ENCODE peak calls at places on chromosomes 3 and 15, in ten cellular contexts. O is H1, E is spleen, R is IMR-90, H is HCT116, B is body of pancreas, A is tibial nerve, T is fibroblast of lung, P is transverse colon, Y is heart left ventricle. N is an unnamed sample.

GRCh38 chr3:64342940-64343691 is 117.8 kb upstream of the PRICKLE2 start:
- DNase-seq in O (no peak), E (no peak), R (peak; percentile 92), H (no peak), B (no peak), A (no peak), T (peak; percentile 97), P (no peak), Y (no peak), N (peak; percentile 87)

GRCh38 chr3:112730210-112730609 is 89.3 kb upstream of the CCDC80 start:
- DNase-seq in O (no peak), E (no peak), R (peak; percentile 9), H (no peak), B (no peak), A (no peak), T (peak; percentile 24), P (no peak), Y (no peak), N (no peak)

GRCh38 chr15:57259511-57260143 is 116.7 kb upstream of the CGNL1 start:
- DNase-seq in O (peak; percentile 61), E (no peak), R (no peak), H (no peak), B (no peak), A (no peak), T (no peak), P (peak; percentile 29), Y (no peak), N (no peak)

GRCh38 chr3:137468446-137468845 is 295.7 kb upstream of the SOX14 start:
- DNase-seq in O (no peak), E (no peak), R (no peak), H (no peak), B (no peak), A (no peak), T (no peak), P (no peak), Y (no peak), N (no peak)

GRCh38 chr3:42649783-42650182 is 3.7 kb upstream of the ZBTB47 start:
- DNase-seq in O (no peak), E (no peak), R (no peak), H (no peak), B (no peak), A (no peak), T (no peak), P (no peak), Y (no peak), N (no peak)

GRCh38 chr3:40877651-40878463 is 321.4 kb upstream of the CTNNB1 start:
- DNase-seq in O (no peak), E (no peak), R (no peak), H (no peak), B (peak; percentile 80), A (peak; percentile 61), T (peak; percentile 71), P (peak; percentile 12), Y (peak; percentile 77), N (peak; percentile 92)

GRCh38 chr3:71659758-71660666 is 65.2 kb downstream of the EIF4E3 start:
- DNase-seq in O (no peak), E (no peak), R (peak; percentile 28), H (no peak), B (peak; percentile 57), A (no peak), T (peak; percentile 31), P (no peak), Y (no peak), N (no peak)

GRCh38 chr3:35635407-35635806 is 3.9 kb upstream of the ARPP21 start:
- DNase-seq in O (no peak), E (no peak), R (no peak), H (no peak), B (no peak), A (no peak), T (no peak), P (no peak), Y (no peak), N (no peak)

GRCh38 chr15:64067564-64068030 is 21.3 kb upstream of the DAPK2 start:
- DNase-seq in O (peak; percentile 93), E (peak; percentile 76), R (peak; percentile 44), H (no peak), B (peak; percentile 80), A (peak; percentile 81), T (peak; percentile 59), P (peak; percentile 73), Y (peak; percentile 57), N (peak; percentile 75)

GRCh38 chr15:66770518-66771350 is 68.7 kb downstream of the SMAD6 start:
- DNase-seq in O (no peak), E (peak; percentile 28), R (no peak), H (no peak), B (no peak), A (no peak), T (no peak), P (peak; percentile 36), Y (no peak), N (no peak)

GRCh38 chr3:120572027-120572426 is 24.1 kb upstream of the NDUFB4 start:
- DNase-seq in O (no peak), E (no peak), R (no peak), H (no peak), B (no peak), A (no peak), T (no peak), P (no peak), Y (no peak), N (no peak)

GRCh38 chr15:78249131-78249530 is 14.8 kb upstream of the ACSBG1 start:
- DNase-seq in O (no peak), E (no peak), R (no peak), H (no peak), B (no peak), A (no peak), T (no peak), P (no peak), Y (no peak), N (no peak)

GRCh38 chr3:152455989-152456388 is 187.3 kb downstream of the MBNL1 start:
- DNase-seq in O (no peak), E (no peak), R (no peak), H (no peak), B (no peak), A (no peak), T (no peak), P (no peak), Y (no peak), N (no peak)
- H3K27ac ChIP-seq in O (no peak overlapping the region), E (no peak overlapping the region), R (no peak overlapping the region), H (no peak overlapping the region), B (no peak overlapping the region), A (no peak overlapping the region), T (no peak overlapping the region), P (no peak overlapping the region), Y (no peak overlapping the region), N (no peak overlapping the region)

GRCh38 chr15:71252036-71252898 is 137.0 kb downstream of the THSD4 start:
- DNase-seq in O (no peak), E (no peak), R (peak; percentile 56), H (peak; percentile 83), B (no peak), A (no peak), T (no peak), P (no peak), Y (no peak), N (no peak)
- TF ChIP-seq CTCF in O (no peak), E (no peak), R (no peak), H (no peak), B (no peak), A (no peak), T (no peak), P (no peak), Y (no peak), N (no peak)

DNA sequence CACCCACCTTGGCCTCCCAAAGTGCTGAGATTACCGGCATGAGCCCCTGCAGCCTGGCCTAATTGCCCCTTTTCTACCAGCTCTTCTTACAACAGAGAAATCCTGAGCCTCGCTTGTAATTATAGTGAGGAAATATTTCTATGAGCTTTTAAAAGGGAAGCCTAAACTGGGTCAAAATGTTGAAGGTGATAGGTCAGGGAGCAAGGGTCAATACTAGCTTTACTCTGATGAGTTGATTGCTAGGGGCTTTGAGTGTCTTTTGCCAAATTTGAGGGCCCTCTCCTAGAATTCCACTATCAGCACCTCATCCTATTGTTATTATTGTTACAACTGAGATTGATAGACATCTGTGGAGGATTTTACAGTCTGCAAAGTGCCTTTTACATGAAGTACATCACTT is 62.4 kb upstream of the PIAS1 start:
- DNase-seq in O (no peak), E (no peak), R (no peak), H (no peak), B (no peak), A (no peak), T (no peak), P (no peak), Y (no peak), N (no peak)
- H3K27me3 ChIP-seq in O (no peaks in the 10 kb centered on the region), E (no peaks in the 10 kb centered on the region), R (peaks cover 26% of the 10 kb centered on the region), H (peaks cover 12% of the 10 kb centered on the region), B (no peaks in the 10 kb centered on the region), A (no peaks in the 10 kb centered on the region), T (peaks cover 16% of the 10 kb centered on the region), P (no peaks in the 10 kb centered on the region), Y (no peaks in the 10 kb centered on the region), N (no peaks in the 10 kb centered on the region)

GRCh38 chr3:45943207-45943846 is at the start of gene CXCR6:
- DNase-seq in O (no peak), E (no peak), R (peak; percentile 33), H (no peak), B (no peak), A (no peak), T (no peak), P (peak; percentile 19), Y (no peak), N (no peak)

GRCh38 chr3:45946875-45947274 is 3.6 kb downstream of the CXCR6 start:
- DNase-seq in O (no peak), E (no peak), R (no peak), H (no peak), B (no peak), A (no peak), T (no peak), P (no peak), Y (no peak), N (no peak)

GRCh38 chr3:45947361-45947760 is 4.1 kb downstream of the CXCR6 start:
- DNase-seq in O (no peak), E (no peak), R (peak; percentile 61), H (no peak), B (no peak), A (no peak), T (no peak), P (no peak), Y (no peak), N (no peak)

GRCh38 chr3:45946307-45946706 is 3.0 kb downstream of the CXCR6 start:
- DNase-seq in O (no peak), E (no peak), R (no peak), H (no peak), B (no peak), A (no peak), T (no peak), P (no peak), Y (no peak), N (no peak)

DNA sequence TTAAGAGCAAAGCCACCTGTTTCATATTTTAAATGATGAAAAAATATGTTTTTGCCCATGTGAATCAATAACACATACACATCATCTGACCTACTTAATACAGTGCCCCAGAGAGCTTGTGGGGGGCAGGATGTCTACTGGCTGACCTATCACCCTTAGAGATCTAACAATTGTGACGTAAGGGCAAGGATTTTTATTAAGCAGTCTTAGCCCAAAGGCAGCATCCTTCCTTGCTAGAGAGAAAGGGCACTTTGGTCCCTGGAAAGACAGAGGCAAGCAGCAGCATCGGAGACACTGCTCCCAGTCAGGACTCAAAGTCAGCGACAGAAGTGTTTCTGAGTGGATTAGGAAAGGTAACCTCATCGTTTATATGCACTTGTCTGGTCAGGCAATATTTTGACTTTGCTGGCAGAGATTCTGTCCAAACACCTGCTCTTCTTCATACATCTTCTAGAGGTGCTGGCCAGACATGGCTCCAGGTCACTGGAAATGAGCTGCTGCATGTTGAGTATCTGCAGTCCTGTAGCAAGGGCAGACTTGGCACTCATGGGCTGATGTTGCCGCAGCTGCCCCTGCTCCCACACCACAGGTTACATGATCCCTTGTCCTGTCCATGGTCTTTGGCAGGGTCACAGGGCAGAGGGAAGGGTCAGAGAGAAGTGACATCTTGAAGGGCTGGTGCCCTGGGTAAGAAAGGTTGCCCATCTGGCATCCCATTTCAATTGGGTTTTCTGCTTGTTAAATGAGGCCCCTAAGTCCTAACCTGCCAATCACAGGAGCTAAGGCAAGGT is 1.8 kb downstream of the CXCR6 start:
- DNase-seq in O (no peak), E (no peak), R (no peak), H (no peak), B (no peak), A (no peak), T (no peak), P (no peak), Y (no peak), N (no peak)
- H3K27ac ChIP-seq in O (no peak overlapping the region), E (peak overlapping the region; percentile 22), R (no peak overlapping the region), H (no peak overlapping the region), B (no peak overlapping the region), A (no peak overlapping the region), T (no peak overlapping the region), P (peak overlapping the region; percentile 17), Y (no peak overlapping the region), N (no peak overlapping the region)